ENCODE peak calls at places on chromosomes 11 and 22, in five cellular contexts. U, L, T, G and Z are unnamed samples. For H3K27me3, the result is how much of the 10 kb centered on the place peaks cover.

GRCh38 chr11:103806130-103806900 is 230.1 kb upstream of the DDI1 start:
- DNase-seq in G (peak), L (no peak), T (no peak), U (peak), Z (peak)

GRCh38 chr22:23774114-23774921 is 1.7 kb downstream of the MMP11 start:
- DNase-seq in L (no peak), G (no peak), U (no peak), T (no peak), Z (no peak)

GRCh38 chr22:38467904-38468760 is at the start of gene KDELR3:
- DNase-seq in L (peak), G (peak), T (peak), U (peak), Z (peak)

GRCh38 chr11:24900960-24901549 is 404.2 kb downstream of the LUZP2 start:
- DNase-seq in T (no peak), L (no peak), U (no peak), G (peak), Z (no peak)

GRCh38 chr11:46710821-46711269 is 8.2 kb upstream of the F2 start:
- DNase-seq in U (peak), G (peak), T (peak), L (no peak), Z (peak)

GRCh38 chr22:41834005-41834975 is 1.4 kb downstream of the SREBF2 start:
- DNase-seq in T (no peak), G (peak), L (no peak), U (no peak), Z (no peak)

GRCh38 chr11:125170406-125171031 is 6.0 kb downstream of the PKNOX2 start:
- DNase-seq in G (peak), U (peak), T (peak), L (no peak), Z (peak)

GRCh38 chr22:39526736-39527171 is 5.8 kb downstream of the RPS19BP1 start:
- DNase-seq in U (no peak), T (no peak), G (no peak), L (peak), Z (no peak)

GRCh38 chr11:130211781-130212401 is 52.3 kb downstream of the ST14 start:
- DNase-seq in U (no peak), G (no peak), T (peak), L (no peak), Z (no peak)

GRCh38 chr22:17664414-17665045 is 26.0 kb downstream of the BCL2L13 start:
- DNase-seq in L (no peak), U (no peak), T (no peak), G (no peak), Z (no peak)

GRCh38 chr22:46612904-46613605 is 7.1 kb upstream of the GRAMD4 start:
- DNase-seq in L (peak), U (no peak), G (no peak), T (peak), Z (no peak)
- H3K4me3 ChIP-seq in L (no peak), U (no peak), G (no peak), T (no peak), Z (no peak)

GRCh38 chr11:43573233-43573632 is 107.3 kb upstream of the HSD17B12 start:
- DNase-seq in G (no peak), T (no peak), U (no peak), L (no peak), Z (no peak)

GRCh38 chr11:43576834-43577521 is 103.6 kb upstream of the HSD17B12 start:
- DNase-seq in U (peak), T (peak), L (peak), G (peak), Z (no peak)

GRCh38 chr11:43573873-43574272 is 106.7 kb upstream of the HSD17B12 start:
- DNase-seq in G (no peak), U (no peak), T (no peak), L (no peak), Z (no peak)

GRCh38 chr11:43575931-43576833 is 104.4 kb upstream of the HSD17B12 start:
- DNase-seq in G (peak), U (no peak), L (no peak), T (no peak), Z (no peak)

GRCh38 chr11:43574949-43575915 is 105.3 kb upstream of the HSD17B12 start:
- DNase-seq in G (peak), L (peak), U (peak), T (no peak), Z (peak)
- H3K27me3 ChIP-seq in G (under half), L (under half), U (half or more), T (half or more), Z (half or more)

GRCh38 chr11:10451399-10452116 is 3.5 kb upstream of the AMPD3 start:
- DNase-seq in L (no peak), U (no peak), T (peak), G (no peak), Z (no peak)
- H3K4me3 ChIP-seq in L (peak), U (peak), T (peak), G (peak), Z (no peak)

GRCh38 chr11:94477644-94478043 is 16.0 kb downstream of the MRE11 start:
- DNase-seq in G (no peak), T (no peak), U (no peak), L (no peak), Z (no peak)

GRCh38 chr11:94469416-94469815 is 24.2 kb downstream of the MRE11 start:
- DNase-seq in L (no peak), T (no peak), U (no peak), G (no peak), Z (no peak)

DNA sequence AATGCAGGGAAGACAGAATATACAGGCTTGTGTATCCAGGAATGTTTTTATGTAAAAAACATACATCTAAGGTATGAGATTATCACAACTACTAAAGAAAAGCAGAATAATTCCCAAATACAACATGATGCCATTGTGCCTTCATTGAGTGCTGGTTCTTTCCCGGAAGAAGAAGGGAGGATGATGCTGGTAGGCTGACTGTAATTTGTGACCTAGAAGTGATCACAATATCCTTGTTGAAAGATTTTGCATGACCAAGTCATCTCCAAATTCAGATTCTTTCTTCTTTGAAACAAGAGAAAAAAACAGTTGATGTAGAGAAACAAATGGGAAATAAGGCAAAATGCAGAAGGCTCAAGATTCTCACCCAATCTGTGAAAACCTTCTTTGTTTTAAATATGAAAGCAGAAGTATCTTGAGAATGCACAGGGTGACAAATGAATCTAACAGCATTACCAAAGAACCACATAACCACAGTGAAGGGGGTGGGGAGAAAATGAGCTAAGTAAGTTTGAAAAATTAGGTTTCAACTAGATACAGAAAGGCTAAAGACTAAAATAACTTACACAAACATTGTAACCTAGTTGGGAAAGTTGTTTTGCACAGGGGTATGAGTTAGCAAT is 20.4 kb downstream of the MRE11 start:
- DNase-seq in T (no peak), U (peak), L (no peak), G (no peak), Z (no peak)
- H3K27me3 ChIP-seq in T (under half), U (under half), L (under half), G (under half), Z (under half)